ENCODE peak calls at places on chromosome 10, in four cellular contexts. V is breast epithelium, A is upper lobe of right lung, I is left ventricle myocardium inferior. Q is an unnamed sample.
A peak's percentile ranks its signal among the peaks of the same experiment; 100 is the strongest.

GRCh38 chr10:133131754-133132710 is 28.0 kb upstream of the KNDC1 start:
- DNase-seq in A (no peak), I (no peak), V (peak; percentile 42), Q (peak; percentile 34)

GRCh38 chr10:10804998-10805737 is 212.5 kb upstream of the CELF2 start:
- DNase-seq in A (no peak), V (no peak), I (no peak), Q (no peak)

GRCh38 chr10:131231965-131232541 is 79.5 kb downstream of the TCERG1L start:
- DNase-seq in I (no peak), V (no peak), A (no peak), Q (no peak)

GRCh38 chr10:84194424-84195043 is at the start of gene CDHR1:
- DNase-seq in I (peak; percentile 46), V (no peak), A (peak; percentile 70), Q (peak; percentile 64)

GRCh38 chr10:69795242-69795934 is 6.3 kb upstream of the COL13A1 start:
- DNase-seq in A (no peak), I (no peak), V (no peak), Q (no peak)

GRCh38 chr10:85646312-85646711 is 720.3 kb downstream of the GRID1 start:
- DNase-seq in A (no peak), V (no peak), I (no peak), Q (no peak)

GRCh38 chr10:29132821-29133156 is 156.1 kb upstream of the LYZL1 start:
- DNase-seq in I (peak; percentile 17), A (no peak), V (no peak), Q (no peak)

GRCh38 chr10:91249700-91250099 is 29.2 kb downstream of the PCGF5 start:
- DNase-seq in A (no peak), V (no peak), I (no peak), Q (no peak)

GRCh38 chr10:90775351-90776028 is 82.3 kb downstream of the HTR7 start:
- DNase-seq in I (no peak), A (no peak), V (no peak), Q (no peak)

GRCh38 chr10:116780691-116781205 is 38.4 kb upstream of the HSPA12A start:
- DNase-seq in A (no peak), I (no peak), V (no peak), Q (no peak)

GRCh38 chr10:58981051-58981450 is 195.4 kb upstream of the PHYHIPL start:
- DNase-seq in A (no peak), I (no peak), V (no peak), Q (no peak)

DNA sequence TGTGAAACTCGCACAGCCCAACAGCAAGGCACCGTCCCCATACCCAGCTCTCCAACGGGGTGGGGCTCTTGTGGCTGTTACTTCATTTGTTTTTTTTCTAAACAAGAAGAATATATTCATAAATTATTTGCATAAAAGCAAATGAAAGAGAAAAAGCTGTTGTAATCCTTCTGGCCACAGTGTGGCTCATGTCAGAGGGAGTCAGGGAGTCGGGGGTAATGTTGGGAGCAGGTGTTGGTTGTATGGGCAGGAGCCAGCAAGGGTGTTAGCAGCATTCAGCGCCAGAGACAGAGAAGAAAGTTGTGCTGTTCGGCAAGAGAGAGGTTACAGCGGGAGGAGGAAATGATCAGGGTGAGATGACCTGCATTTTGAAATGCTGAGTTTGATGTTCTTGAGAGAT is 13.3 kb downstream of the PFKP start:
- DNase-seq in A (no peak), I (no peak), V (peak; percentile 20), Q (no peak)
- TF ChIP-seq CTCF in A (no peak), I (peak; percentile 29), V (no peak), Q (no peak)

GRCh38 chr10:103784089-103784488 is 71.3 kb downstream of the SH3PXD2A start:
- DNase-seq in A (no peak), V (no peak), I (no peak), Q (no peak)

GRCh38 chr10:103784723-103785418 is 70.5 kb downstream of the SH3PXD2A start:
- DNase-seq in I (no peak), A (peak; percentile 85), V (no peak), Q (no peak)

GRCh38 chr10:103781329-103782061 is 73.9 kb downstream of the SH3PXD2A start:
- DNase-seq in I (no peak), V (no peak), A (no peak), Q (no peak)

GRCh38 chr10:103786020-103786419 is 69.4 kb downstream of the SH3PXD2A start:
- DNase-seq in I (no peak), A (no peak), V (no peak), Q (peak; percentile 42)

DNA sequence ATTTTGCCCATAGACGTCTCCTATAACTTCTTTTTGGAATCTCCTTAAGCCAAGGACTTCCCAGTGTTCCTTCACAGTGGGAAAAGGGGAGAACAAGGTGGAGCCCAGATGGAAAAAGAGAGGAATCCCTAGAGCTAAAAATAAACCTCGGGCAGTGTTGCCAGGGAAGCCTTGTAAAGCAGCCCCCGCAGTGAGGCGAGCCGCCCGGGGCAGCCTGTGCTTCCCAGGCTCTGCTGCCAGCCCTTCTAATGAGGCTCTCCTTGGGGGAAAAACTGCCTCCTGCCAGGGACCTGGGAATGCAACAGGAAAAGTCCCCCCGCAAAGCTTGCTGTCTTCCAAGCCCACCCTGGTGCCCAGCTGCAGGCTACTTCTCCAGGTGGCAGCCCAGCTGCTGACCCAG is 71.7 kb downstream of the SH3PXD2A start:
- DNase-seq in V (no peak), I (no peak), A (no peak), Q (no peak)
- H3K27ac ChIP-seq in V (no peak overlapping the region), I (no peak overlapping the region), A (no peak overlapping the region), Q (no peak overlapping the region)

GRCh38 chr10:46284286-46285229 is 2.2 kb upstream of the ANTXRL start:
- DNase-seq in A (peak; percentile 94), V (peak; percentile 83), I (peak; percentile 87), Q (peak; percentile 93)

GRCh38 chr10:46283945-46284285 is 2.9 kb upstream of the ANTXRL start:
- DNase-seq in A (no peak), V (no peak), I (no peak), Q (no peak)

GRCh38 chr10:46285300-46285699 is 1.5 kb upstream of the ANTXRL start:
- DNase-seq in A (no peak), V (no peak), I (no peak), Q (no peak)

GRCh38 chr10:46282460-46283216 is 4.2 kb upstream of the ANTXRL start:
- DNase-seq in A (peak; percentile 90), I (peak; percentile 85), V (peak; percentile 62), Q (peak; percentile 79)

GRCh38 chr10:46283217-46283944 is 3.4 kb upstream of the ANTXRL start:
- DNase-seq in V (peak; percentile 34), A (no peak), I (no peak), Q (no peak)
- H3K4me3 ChIP-seq in V (peak overlapping the region; percentile 55), A (peak overlapping the region; percentile 50), I (peak overlapping the region; percentile 71), Q (peak overlapping the region; percentile 60)

GRCh38 chr10:63467833-63468232 is 2.1 kb upstream of the JMJD1C start:
- DNase-seq in A (no peak), V (no peak), I (no peak), Q (no peak)
- TF ChIP-seq CTCF in A (no peak), V (no peak), I (no peak), Q (no peak)

GRCh38 chr10:93437000-93437945 is 44.9 kb downstream of the MYOF start:
- DNase-seq in V (peak; percentile 66), I (peak; percentile 69), A (peak; percentile 82), Q (peak; percentile 36)
- H3K27ac ChIP-seq in V (peak overlapping the region; percentile 100), I (peak overlapping the region; percentile 97), A (peak overlapping the region; percentile 95), Q (peak overlapping the region; percentile 88)

Q was measured in dorsolateral prefrontal cortex.